ENCODE peak calls at places on chromosomes 4 and X, in eight cellular contexts. M is Ammon's horn; O is HEK293T; X is lung; F is stimulated activated CD8-positive, alpha-beta memory T cell treated with anti-CD3 and anti-CD28 coated beads, Interleukin-12 subunit alpha, Interleukin-12 subunit beta, amount 100 ng/mL, for 4 hours; G is upper lobe of left lung; P is nucleus accumbens; U is RCC 7860. C is an unnamed sample.

GRCh38 chrX:9195199-9195880 is 161.4 kb upstream of the FAM9B start:
- DNase-seq in M (no peak), O (no peak), X (no peak), F (no peak), G (no peak), P (no peak), U (no peak), C (no peak)

GRCh38 chr4:40196724-40197281 is at the start of gene RHOH:
- DNase-seq in M (no peak), O (no peak), X (no peak), F (peak), G (no peak), P (no peak), U (no peak), C (no peak)

GRCh38 chrX:38278682-38279081 is 48.6 kb downstream of the RPGR start:
- DNase-seq in M (no peak), O (no peak), X (no peak), F (no peak), G (no peak), P (no peak), U (no peak), C (no peak)

GRCh38 chr4:44150091-44150576 is 298.5 kb downstream of the KCTD8 start:
- DNase-seq in M (no peak), O (no peak), X (no peak), F (no peak), G (no peak), P (no peak), U (no peak), C (no peak)

GRCh38 chrX:109475174-109475891 is 6.6 kb downstream of the GUCY2F start:
- DNase-seq in M (peak), O (peak), X (peak), F (no peak), G (no peak), P (peak), U (no peak), C (peak)

GRCh38 chrX:48493890-48494364 is 14.9 kb upstream of the PORCN start:
- DNase-seq in M (peak), O (peak), X (no peak), F (no peak), G (no peak), P (peak), U (no peak), C (peak)

GRCh38 chr4:99610605-99611172 is 36.1 kb downstream of the MTTP start:
- DNase-seq in M (no peak), O (no peak), X (no peak), F (no peak), G (no peak), P (no peak), U (no peak), C (no peak)

GRCh38 chr4:3852751-3853150 is 86.6 kb downstream of the ADRA2C start:
- DNase-seq in M (no peak), O (no peak), X (no peak), F (no peak), G (no peak), P (no peak), U (no peak), C (peak)

GRCh38 chr4:3449574-3450534 is 8.1 kb downstream of the HGFAC start:
- DNase-seq in M (no peak), O (no peak), X (no peak), F (no peak), G (peak), P (no peak), U (no peak), C (no peak)

GRCh38 chrX:129738466-129739308 is at the start of gene XPNPEP2:
- DNase-seq in M (no peak), O (no peak), X (no peak), F (no peak), G (peak), P (no peak), U (no peak), C (no peak)

GRCh38 chr4:168857546-168858314 is 152.3 kb downstream of the CBR4 start:
- DNase-seq in M (no peak), O (no peak), X (no peak), F (no peak), G (no peak), P (no peak), U (no peak), C (no peak)

GRCh38 chr4:4947721-4948120 is 71.5 kb downstream of the CYTL1 start:
- DNase-seq in M (no peak), O (no peak), X (no peak), F (no peak), G (no peak), P (no peak), U (no peak), C (no peak)

GRCh38 chrX:150460063-150460462 is 96.9 kb downstream of the MAMLD1 start:
- DNase-seq in M (no peak), O (no peak), X (no peak), F (no peak), G (no peak), P (no peak), U (no peak), C (no peak)

GRCh38 chrX:39759526-39760224 is 338.1 kb downstream of the BCOR start:
- DNase-seq in M (peak), O (no peak), X (no peak), F (no peak), G (no peak), P (no peak), U (no peak), C (no peak)

GRCh38 chr4:76571274-76571673 is 136.2 kb downstream of the SHROOM3 start:
- DNase-seq in M (no peak), O (no peak), X (no peak), F (no peak), G (no peak), P (no peak), U (no peak), C (no peak)

GRCh38 chr4:145619639-145619996 is 433 bp downstream of the MMAA start:
- DNase-seq in M (peak), O (no peak), X (peak), F (no peak), G (no peak), P (no peak), U (peak), C (peak)

GRCh38 chr4:159171287-159171686 is 68.4 kb downstream of the RAPGEF2 start:
- DNase-seq in M (no peak), O (no peak), X (no peak), F (no peak), G (no peak), P (no peak), U (peak), C (no peak)

C was measured in NCI-H526.